ENCODE peak calls at places on chromosomes 3 and 15, in seven cellular contexts. V, P, Q, D, E, G and Z are unnamed samples.

GRCh38 chr3:155737844-155738460 is 6.9 kb downstream of the PLCH1 start:
- DNase-seq in V (no peak), P (no peak), Q (no peak), D (peak), E (no peak), G (no peak), Z (peak)

GRCh38 chr15:73889053-73889452 is 15.7 kb downstream of the TBC1D21 start:
- DNase-seq in V (no peak), P (no peak), Q (no peak), D (no peak), E (no peak), G (no peak), Z (no peak)

GRCh38 chr3:45644467-45645201 is 44.6 kb upstream of the SACM1L start:
- DNase-seq in V (no peak), P (no peak), Q (peak), D (peak), E (no peak), G (no peak), Z (peak)

GRCh38 chr15:78679089-78679511 is 38.1 kb upstream of the CHRNB4 start:
- DNase-seq in V (no peak), P (no peak), Q (no peak), D (no peak), E (no peak), G (no peak), Z (no peak)

GRCh38 chr3:61594978-61595687 is 33.8 kb downstream of the PTPRG start:
- DNase-seq in V (no peak), P (no peak), Q (no peak), D (no peak), E (no peak), G (no peak), Z (peak)

GRCh38 chr15:28942046-28942445 is 56.3 kb downstream of the APBA2 start:
- DNase-seq in V (no peak), P (peak), Q (no peak), D (no peak), E (no peak), G (no peak), Z (no peak)

GRCh38 chr15:65952425-65953053 is 83.2 kb downstream of the RAB11A start:
- DNase-seq in V (peak), P (no peak), Q (peak), D (peak), E (peak), G (peak), Z (peak)

GRCh38 chr3:194176274-194176991 is 40.5 kb downstream of the HES1 start:
- DNase-seq in V (no peak), P (no peak), Q (no peak), D (no peak), E (no peak), G (no peak), Z (peak)

GRCh38 chr15:28881600-28881999 is 4.2 kb upstream of the APBA2 start:
- DNase-seq in V (no peak), P (no peak), Q (no peak), D (no peak), E (no peak), G (no peak), Z (no peak)

GRCh38 chr15:70245932-70246622 is 148.4 kb upstream of the TLE3 start:
- DNase-seq in V (no peak), P (no peak), Q (peak), D (peak), E (no peak), G (no peak), Z (no peak)

GRCh38 chr3:150544726-150545125 is 1.6 kb downstream of the SERP1 start:
- DNase-seq in V (no peak), P (no peak), Q (no peak), D (peak), E (no peak), G (no peak), Z (no peak)

GRCh38 chr3:126349071-126349470 is 8.1 kb downstream of the KLF15 start:
- DNase-seq in V (no peak), P (no peak), Q (no peak), D (no peak), E (no peak), G (no peak), Z (no peak)

GRCh38 chr15:83556068-83556467 is 97.9 kb upstream of the ADAMTSL3 start:
- DNase-seq in V (no peak), P (no peak), Q (no peak), D (no peak), E (no peak), G (no peak), Z (no peak)

GRCh38 chr15:83556754-83557153 is 97.2 kb upstream of the ADAMTSL3 start:
- DNase-seq in V (no peak), P (no peak), Q (no peak), D (no peak), E (no peak), G (no peak), Z (no peak)

GRCh38 chr15:83555383-83555782 is 98.5 kb upstream of the ADAMTSL3 start:
- DNase-seq in V (no peak), P (no peak), Q (no peak), D (no peak), E (no peak), G (no peak), Z (no peak)

GRCh38 chr15:83559310-83559966 is 94.5 kb upstream of the ADAMTSL3 start:
- DNase-seq in V (peak), P (peak), Q (peak), D (peak), E (peak), G (peak), Z (peak)

GRCh38 chr15:83558146-83558545 is 95.8 kb upstream of the ADAMTSL3 start:
- DNase-seq in V (no peak), P (no peak), Q (no peak), D (no peak), E (no peak), G (peak), Z (no peak)
- H3K27ac ChIP-seq in V (no peak), P (no peak), Q (no peak), D (no peak), E (no peak), G (no peak), Z (no peak)

DNA sequence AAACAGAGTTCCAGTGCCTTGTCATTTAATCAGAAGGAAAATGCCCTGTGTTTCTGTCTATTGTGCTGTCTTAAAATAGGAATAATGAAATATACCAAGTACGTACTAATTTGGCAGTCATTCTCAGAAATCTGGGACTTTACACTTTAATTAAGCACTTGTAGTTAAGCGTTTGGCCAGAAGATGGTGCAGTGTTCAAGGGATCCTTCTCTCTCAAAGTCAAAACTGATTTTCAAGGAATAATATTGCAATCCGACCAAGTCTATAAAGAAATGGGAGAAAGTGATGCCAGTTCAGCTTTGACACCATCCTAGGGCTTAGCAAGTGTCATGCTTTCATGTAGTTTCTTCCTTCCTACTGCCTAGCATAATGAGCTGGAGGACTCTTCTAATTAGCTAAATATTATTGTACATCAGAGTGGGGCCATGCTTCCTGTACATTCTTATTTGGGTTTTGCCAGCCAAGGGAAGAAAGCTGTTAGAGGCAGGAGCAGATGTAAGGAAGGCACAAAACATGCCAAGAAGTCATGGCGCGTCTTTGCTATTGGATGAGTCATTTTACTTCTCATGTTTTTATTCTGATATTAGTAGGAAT is 64.8 kb downstream of the SAMMSON start:
- DNase-seq in V (no peak), P (no peak), Q (peak), D (peak), E (peak), G (peak), Z (peak)
- H3K27ac ChIP-seq in V (no peak), P (no peak), Q (no peak), D (no peak), E (no peak), G (no peak), Z (no peak)

GRCh38 chr3:106609666-106610301 is 741.0 kb upstream of the CBLB start:
- DNase-seq in V (peak), P (peak), Q (peak), D (peak), E (peak), G (peak), Z (peak)
- H3K27ac ChIP-seq in V (peak), P (no peak), Q (no peak), D (no peak), E (no peak), G (peak), Z (no peak)

GRCh38 chr15:47364671-47365141 is 352.6 kb upstream of the SEMA6D start:
- DNase-seq in V (no peak), P (no peak), Q (no peak), D (no peak), E (no peak), G (no peak), Z (no peak)
- H3K27ac ChIP-seq in V (no peak), P (no peak), Q (no peak), D (no peak), E (no peak), G (no peak), Z (peak)

GRCh38 chr15:63227689-63228088 is 38.3 kb downstream of the RAB8B start:
- DNase-seq in V (no peak), P (no peak), Q (no peak), D (no peak), E (no peak), G (no peak), Z (no peak)

GRCh38 chr15:63223463-63223862 is 34.1 kb downstream of the RAB8B start:
- DNase-seq in V (no peak), P (no peak), Q (no peak), D (no peak), E (no peak), G (no peak), Z (no peak)

GRCh38 chr15:63231206-63231605 is 41.8 kb downstream of the RAB8B start:
- DNase-seq in V (no peak), P (no peak), Q (no peak), D (no peak), E (no peak), G (no peak), Z (no peak)

GRCh38 chr15:63226155-63226883 is 36.9 kb downstream of the RAB8B start:
- DNase-seq in V (no peak), P (no peak), Q (no peak), D (no peak), E (no peak), G (no peak), Z (no peak)

DNA sequence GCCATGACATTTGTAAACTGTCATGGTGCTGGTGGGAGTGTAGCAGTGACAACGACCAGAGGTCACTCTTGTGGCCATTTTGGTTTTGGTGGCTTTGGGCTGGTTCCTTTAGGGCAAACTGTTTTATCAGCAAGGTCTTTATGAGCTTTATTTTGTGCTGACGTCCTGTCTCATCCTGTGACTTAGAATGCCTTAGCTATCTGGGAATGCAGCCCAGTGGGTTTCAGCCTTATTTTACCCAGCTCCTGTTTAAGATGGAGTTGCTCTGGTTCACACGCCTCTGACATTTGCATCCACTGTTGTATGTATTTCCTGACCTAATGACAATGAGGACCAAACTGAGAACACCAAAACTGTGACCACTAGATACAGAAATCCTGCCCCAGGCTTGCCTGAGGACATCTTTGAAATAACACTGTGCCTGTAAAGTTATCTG is 37.6 kb downstream of the RAB8B start:
- DNase-seq in V (no peak), P (no peak), Q (no peak), D (no peak), E (no peak), G (no peak), Z (no peak)
- H3K27ac ChIP-seq in V (peak), P (peak), Q (no peak), D (no peak), E (no peak), G (no peak), Z (no peak)

GRCh38 chr3:10189557-10190374 is 25.0 kb downstream of the IRAK2 start:
- DNase-seq in V (peak), P (no peak), Q (peak), D (peak), E (no peak), G (peak), Z (peak)
- H3K27ac ChIP-seq in V (no peak), P (no peak), Q (peak), D (peak), E (no peak), G (no peak), Z (no peak)

DNA sequence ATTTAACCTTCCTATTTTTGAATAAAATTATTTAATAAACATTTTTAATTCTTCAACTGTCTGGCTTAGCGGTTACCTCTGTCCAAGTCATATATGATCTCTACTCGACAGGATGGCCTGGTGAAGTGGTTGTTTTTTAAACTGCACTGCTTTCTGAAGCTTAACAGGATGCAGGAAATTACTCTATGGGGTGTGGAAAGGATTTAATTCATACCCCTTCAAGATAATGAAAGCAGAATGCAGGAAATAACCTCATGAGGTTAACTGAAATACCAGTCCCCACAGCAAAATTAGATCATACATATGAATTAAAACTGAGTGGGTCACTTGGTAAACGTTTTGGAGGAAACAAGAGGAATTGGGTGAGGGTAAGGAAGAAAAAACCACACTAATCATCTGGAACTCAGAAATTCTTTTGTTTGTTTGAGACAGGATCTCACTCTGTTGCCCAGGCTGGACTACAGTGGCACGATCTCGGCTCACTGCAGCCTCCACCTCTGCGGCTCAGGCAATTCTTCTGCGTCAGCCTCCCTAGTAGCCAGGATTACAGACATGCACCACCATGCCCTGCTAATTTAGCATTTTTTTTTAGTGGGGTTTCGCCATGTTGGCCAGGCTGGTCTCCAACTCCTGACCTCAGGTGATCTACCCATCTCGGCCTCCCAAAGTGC is 50.1 kb downstream of the LYSMD4 start:
- DNase-seq in V (no peak), P (peak), Q (no peak), D (no peak), E (no peak), G (peak), Z (no peak)
- H3K27ac ChIP-seq in V (no peak), P (no peak), Q (no peak), D (no peak), E (no peak), G (peak), Z (peak)